ENCODE peak calls at places on chromosomes 4 and X, in four cellular contexts. C is pancreas, Q is AG10803, O is dorsolateral prefrontal cortex. M is an unnamed sample.

GRCh38 chrX:153600032-153600373 is 1.1 kb upstream of the CCNQ start:
- DNase-seq in C (no peak), O (no peak), Q (peak; percentile 4), M (no peak)

GRCh38 chrX:44244008-44244407 is 99.5 kb downstream of the EFHC2 start:
- DNase-seq in O (no peak), C (no peak), Q (peak; percentile 22), M (peak; percentile 10)

GRCh38 chr4:107826427-107826980 is 1.8 kb downstream of the SGMS2 start:
- DNase-seq in O (no peak), C (no peak), Q (no peak), M (no peak)

GRCh38 chr4:39323836-39324235 is 42.3 kb downstream of the RFC1 start:
- DNase-seq in O (no peak), Q (peak; percentile 8), C (no peak), M (no peak)

GRCh38 chr4:141659539-141659938 is 23.2 kb downstream of the IL15 start:
- DNase-seq in Q (no peak), O (no peak), C (no peak), M (no peak)

GRCh38 chrX:150366951-150367545 is 3.9 kb downstream of the MAMLD1 start:
- DNase-seq in O (no peak), C (no peak), Q (peak; percentile 70), M (no peak)

GRCh38 chr4:154205471-154205870 is 286.1 kb downstream of the DCHS2 start:
- DNase-seq in C (no peak), O (no peak), Q (no peak), M (no peak)

GRCh38 chr4:1192091-1192492 is 19.7 kb upstream of the SPON2 start:
- DNase-seq in O (peak; percentile 55), Q (peak; percentile 96), C (peak; percentile 89), M (peak; percentile 82)

GRCh38 chr4:98540803-98541202 is 117.6 kb downstream of the TSPAN5 start:
- DNase-seq in Q (no peak), C (no peak), O (no peak), M (no peak)

GRCh38 chr4:137755033-137755471 is 222.8 kb upstream of the PCDH18 start:
- DNase-seq in O (no peak), Q (peak; percentile 90), C (no peak), M (peak; percentile 28)

GRCh38 chrX:107656965-107657364 is 28.7 kb downstream of the PRPS1 start:
- DNase-seq in O (no peak), C (no peak), Q (no peak), M (no peak)

GRCh38 chr4:780730-781492 is 45.0 kb downstream of the CPLX1 start:
- DNase-seq in Q (no peak), O (no peak), C (no peak), M (no peak)

GRCh38 chr4:15396157-15396800 is 31.6 kb upstream of the C1QTNF7 start:
- DNase-seq in O (no peak), C (peak; percentile 8), Q (peak; percentile 42), M (no peak)

GRCh38 chrX:63784902-63785692 is at the start of gene ARHGEF9:
- DNase-seq in Q (peak; percentile 3), O (peak; percentile 21), C (no peak), M (no peak)

GRCh38 chrX:17453791-17454190 is 78.8 kb downstream of the NHS start:
- DNase-seq in O (no peak), Q (peak; percentile 53), C (no peak), M (no peak)

GRCh38 chrX:81377329-81377728 is 175.4 kb downstream of the SH3BGRL start:
- DNase-seq in O (no peak), C (no peak), Q (peak; percentile 24), M (peak; percentile 7)

GRCh38 chr4:121050251-121050650 is 22.1 kb downstream of the NDNF start:
- DNase-seq in O (no peak), C (no peak), Q (no peak), M (no peak)

GRCh38 chr4:2436301-2436700 is 17.5 kb downstream of the CFAP99 start:
- DNase-seq in C (no peak), O (peak; percentile 35), Q (peak; percentile 54), M (no peak)

GRCh38 chr4:153344131-153345010 is at the start of gene MND1:
- DNase-seq in O (peak; percentile 74), C (peak; percentile 78), Q (peak; percentile 65), M (no peak)

GRCh38 chr4:42015438-42015837 is 25.1 kb downstream of the SLC30A9 start:
- DNase-seq in O (no peak), C (no peak), Q (no peak), M (no peak)

GRCh38 chrX:74383611-74384010 is 37.7 kb upstream of the SLC16A2 start:
- DNase-seq in Q (peak; percentile 57), O (no peak), C (peak; percentile 2), M (peak; percentile 16)

GRCh38 chrX:119391279-119391678 is 7.9 kb upstream of the SLC25A43 start:
- DNase-seq in O (no peak), C (peak; percentile 14), Q (peak; percentile 32), M (no peak)

GRCh38 chr4:80265571-80266266 is 745 bp upstream of the FGF5 start:
- DNase-seq in O (no peak), Q (peak; percentile 76), C (no peak), M (peak; percentile 57)

GRCh38 chr4:5010984-5011383 is 8.3 kb downstream of the CYTL1 start:
- DNase-seq in C (no peak), O (no peak), Q (no peak), M (no peak)

GRCh38 chr4:30838346-30838745 is 118.2 kb downstream of the PCDH7 start:
- DNase-seq in C (no peak), Q (no peak), O (no peak), M (no peak)

GRCh38 chr4:118322831-118323502 is 29.8 kb downstream of the PRSS12 start:
- DNase-seq in Q (peak; percentile 40), O (no peak), C (no peak), M (no peak)

GRCh38 chrX:15913161-15913560 is 58.5 kb upstream of the AP1S2 start:
- DNase-seq in O (no peak), C (no peak), Q (no peak), M (no peak)

GRCh38 chr4:86816463-86817107 is 32.6 kb downstream of the SLC10A6 start:
- DNase-seq in O (no peak), Q (peak; percentile 89), C (no peak), M (peak; percentile 63)

GRCh38 chr4:56311299-56311975 is 75.9 kb downstream of the AASDH start:
- DNase-seq in O (no peak), Q (no peak), C (no peak), M (no peak)

GRCh38 chr4:34289489-34289888 is 1954.8 kb downstream of the ARAP2 start:
- DNase-seq in Q (peak; percentile 1), C (no peak), O (no peak), M (peak; percentile 7)

GRCh38 chr4:52751349-52751911 is at the start of gene ERVMER34-1:
- DNase-seq in C (peak; percentile 75), Q (peak; percentile 14), O (no peak), M (no peak)

GRCh38 chr4:94325835-94326234 is 16.8 kb downstream of the HPGDS start:
- DNase-seq in Q (no peak), O (no peak), C (no peak), M (no peak)

GRCh38 chr4:47145630-47146029 is 114.3 kb downstream of the GABRB1 start:
- DNase-seq in C (no peak), O (no peak), Q (peak; percentile 4), M (no peak)

M was measured in AG09309.